ENCODE peak calls at places on chromosomes 5 and 9, in seven cellular contexts. One of them, this sample, is unnamed.

GRCh38 chr5:151477106-151477505 is 29.7 kb downstream of the SLC36A1 start:
- DNase-seq in body of pancreas: no peak
- DNase-seq in OCI-LY7: no peak
- DNase-seq in activated naive CD8-positive, alpha-beta T cell treated with anti-CD3 and anti-CD28 coated beads, Interleukin-2, amount 50 U/mL, for 24 hours: no peak
- DNase-seq in mesenchymal stem cell: peak; percentile 22
- DNase-seq in EL: peak; percentile 30
- DNase-seq in HepG2: no peak
- DNase-seq in this sample: no peak

GRCh38 chr5:61280766-61281427 is 51.2 kb upstream of the ZSWIM6 start:
- DNase-seq in body of pancreas: peak; percentile 69
- DNase-seq in activated naive CD8-positive, alpha-beta T cell treated with anti-CD3 and anti-CD28 coated beads, Interleukin-2, amount 50 U/mL, for 24 hours: no peak
- DNase-seq in OCI-LY7: no peak
- DNase-seq in HepG2: no peak
- DNase-seq in EL: peak; percentile 30
- DNase-seq in mesenchymal stem cell: no peak
- DNase-seq in this sample: no peak

GRCh38 chr5:68353624-68354023 is 138.1 kb downstream of the PIK3R1 start:
- DNase-seq in EL: no peak
- DNase-seq in HepG2: no peak
- DNase-seq in body of pancreas: no peak
- DNase-seq in activated naive CD8-positive, alpha-beta T cell treated with anti-CD3 and anti-CD28 coated beads, Interleukin-2, amount 50 U/mL, for 24 hours: no peak
- DNase-seq in OCI-LY7: no peak
- DNase-seq in mesenchymal stem cell: peak; percentile 32
- DNase-seq in this sample: no peak

GRCh38 chr9:131443648-131444047 is 49.8 kb downstream of the PRRC2B start:
- DNase-seq in OCI-LY7: no peak
- DNase-seq in body of pancreas: no peak
- DNase-seq in activated naive CD8-positive, alpha-beta T cell treated with anti-CD3 and anti-CD28 coated beads, Interleukin-2, amount 50 U/mL, for 24 hours: no peak
- DNase-seq in EL: no peak
- DNase-seq in HepG2: no peak
- DNase-seq in mesenchymal stem cell: no peak
- DNase-seq in this sample: no peak

GRCh38 chr9:92438900-92439526 is 14.7 kb upstream of the OMD start:
- DNase-seq in EL: peak; percentile 8
- DNase-seq in HepG2: no peak
- DNase-seq in body of pancreas: no peak
- DNase-seq in OCI-LY7: peak; percentile 11
- DNase-seq in mesenchymal stem cell: peak; percentile 17
- DNase-seq in activated naive CD8-positive, alpha-beta T cell treated with anti-CD3 and anti-CD28 coated beads, Interleukin-2, amount 50 U/mL, for 24 hours: no peak
- DNase-seq in this sample: no peak

GRCh38 chr5:132883261-132883834 is 9.9 kb downstream of the LEAP2 start:
- DNase-seq in body of pancreas: peak; percentile 80
- DNase-seq in EL: peak; percentile 73
- DNase-seq in activated naive CD8-positive, alpha-beta T cell treated with anti-CD3 and anti-CD28 coated beads, Interleukin-2, amount 50 U/mL, for 24 hours: no peak
- DNase-seq in HepG2: peak; percentile 78
- DNase-seq in mesenchymal stem cell: peak; percentile 82
- DNase-seq in OCI-LY7: peak; percentile 60
- DNase-seq in this sample: no peak

GRCh38 chr9:34125681-34126206 is 754 bp downstream of the DCAF12 start:
- DNase-seq in HepG2: peak; percentile 21
- DNase-seq in OCI-LY7: no peak
- DNase-seq in EL: peak; percentile 45
- DNase-seq in body of pancreas: peak; percentile 6
- DNase-seq in mesenchymal stem cell: peak; percentile 62
- DNase-seq in activated naive CD8-positive, alpha-beta T cell treated with anti-CD3 and anti-CD28 coated beads, Interleukin-2, amount 50 U/mL, for 24 hours: peak; percentile 11
- DNase-seq in this sample: peak; percentile 28

GRCh38 chr9:16030513-16031185 is 477.8 kb downstream of the CCDC171 start:
- DNase-seq in HepG2: no peak
- DNase-seq in mesenchymal stem cell: peak; percentile 91
- DNase-seq in OCI-LY7: no peak
- DNase-seq in activated naive CD8-positive, alpha-beta T cell treated with anti-CD3 and anti-CD28 coated beads, Interleukin-2, amount 50 U/mL, for 24 hours: peak; percentile 58
- DNase-seq in EL: peak; percentile 98
- DNase-seq in body of pancreas: no peak
- DNase-seq in this sample: peak; percentile 43

GRCh38 chr9:109448223-109448622 is 49.9 kb downstream of the PTPN3 start:
- DNase-seq in body of pancreas: no peak
- DNase-seq in OCI-LY7: no peak
- DNase-seq in EL: peak; percentile 58
- DNase-seq in HepG2: no peak
- DNase-seq in mesenchymal stem cell: peak; percentile 27
- DNase-seq in activated naive CD8-positive, alpha-beta T cell treated with anti-CD3 and anti-CD28 coated beads, Interleukin-2, amount 50 U/mL, for 24 hours: no peak
- DNase-seq in this sample: no peak

GRCh38 chr5:20608567-20608966 is 620.6 kb upstream of the CDH18 start:
- DNase-seq in body of pancreas: no peak
- DNase-seq in OCI-LY7: no peak
- DNase-seq in mesenchymal stem cell: no peak
- DNase-seq in activated naive CD8-positive, alpha-beta T cell treated with anti-CD3 and anti-CD28 coated beads, Interleukin-2, amount 50 U/mL, for 24 hours: no peak
- DNase-seq in EL: no peak
- DNase-seq in HepG2: no peak
- DNase-seq in this sample: no peak

GRCh38 chr9:36110434-36110833 is 26.1 kb upstream of the GLIPR2 start:
- DNase-seq in OCI-LY7: no peak
- DNase-seq in HepG2: no peak
- DNase-seq in body of pancreas: no peak
- DNase-seq in EL: no peak
- DNase-seq in mesenchymal stem cell: no peak
- DNase-seq in activated naive CD8-positive, alpha-beta T cell treated with anti-CD3 and anti-CD28 coated beads, Interleukin-2, amount 50 U/mL, for 24 hours: no peak
- DNase-seq in this sample: no peak

GRCh38 chr5:3385874-3386536 is 209.6 kb upstream of the IRX1 start:
- DNase-seq in OCI-LY7: no peak
- DNase-seq in body of pancreas: no peak
- DNase-seq in activated naive CD8-positive, alpha-beta T cell treated with anti-CD3 and anti-CD28 coated beads, Interleukin-2, amount 50 U/mL, for 24 hours: no peak
- DNase-seq in HepG2: no peak
- DNase-seq in mesenchymal stem cell: no peak
- DNase-seq in EL: no peak
- DNase-seq in this sample: no peak

GRCh38 chr9:79562749-79563386 is 8.9 kb upstream of the TLE4 start:
- DNase-seq in body of pancreas: no peak
- DNase-seq in HepG2: no peak
- DNase-seq in activated naive CD8-positive, alpha-beta T cell treated with anti-CD3 and anti-CD28 coated beads, Interleukin-2, amount 50 U/mL, for 24 hours: no peak
- DNase-seq in EL: peak; percentile 50
- DNase-seq in OCI-LY7: no peak
- DNase-seq in mesenchymal stem cell: no peak
- DNase-seq in this sample: no peak

GRCh38 chr9:107929439-107929838 is 439.9 kb upstream of the KLF4 start:
- DNase-seq in activated naive CD8-positive, alpha-beta T cell treated with anti-CD3 and anti-CD28 coated beads, Interleukin-2, amount 50 U/mL, for 24 hours: no peak
- DNase-seq in EL: no peak
- DNase-seq in OCI-LY7: no peak
- DNase-seq in HepG2: no peak
- DNase-seq in body of pancreas: peak; percentile 77
- DNase-seq in mesenchymal stem cell: peak; percentile 80
- DNase-seq in this sample: no peak

GRCh38 chr9:81822967-81823366 is 105.3 kb upstream of the SPATA31D4 start:
- DNase-seq in OCI-LY7: no peak
- DNase-seq in EL: no peak
- DNase-seq in mesenchymal stem cell: no peak
- DNase-seq in HepG2: no peak
- DNase-seq in body of pancreas: no peak
- DNase-seq in activated naive CD8-positive, alpha-beta T cell treated with anti-CD3 and anti-CD28 coated beads, Interleukin-2, amount 50 U/mL, for 24 hours: no peak
- DNase-seq in this sample: no peak

GRCh38 chr5:97752871-97753270 is 569.8 kb upstream of the RIOK2 start:
- DNase-seq in mesenchymal stem cell: no peak
- DNase-seq in EL: no peak
- DNase-seq in HepG2: no peak
- DNase-seq in OCI-LY7: no peak
- DNase-seq in activated naive CD8-positive, alpha-beta T cell treated with anti-CD3 and anti-CD28 coated beads, Interleukin-2, amount 50 U/mL, for 24 hours: no peak
- DNase-seq in body of pancreas: no peak
- DNase-seq in this sample: no peak

GRCh38 chr5:154756203-154756870 is 1.2 kb downstream of the LARP1 start:
- DNase-seq in HepG2: no peak
- DNase-seq in EL: peak; percentile 25
- DNase-seq in OCI-LY7: peak; percentile 44
- DNase-seq in mesenchymal stem cell: peak; percentile 45
- DNase-seq in body of pancreas: peak; percentile 64
- DNase-seq in activated naive CD8-positive, alpha-beta T cell treated with anti-CD3 and anti-CD28 coated beads, Interleukin-2, amount 50 U/mL, for 24 hours: peak; percentile 48
- DNase-seq in this sample: peak; percentile 69

GRCh38 chr5:168047043-168047668 is 244.3 kb upstream of the WWC1 start:
- DNase-seq in mesenchymal stem cell: peak; percentile 38
- DNase-seq in body of pancreas: peak; percentile 82
- DNase-seq in HepG2: peak; percentile 43
- DNase-seq in EL: peak; percentile 26
- DNase-seq in OCI-LY7: peak; percentile 16
- DNase-seq in activated naive CD8-positive, alpha-beta T cell treated with anti-CD3 and anti-CD28 coated beads, Interleukin-2, amount 50 U/mL, for 24 hours: peak; percentile 3
- DNase-seq in this sample: peak; percentile 18

GRCh38 chr5:67353500-67353931 is 156.9 kb upstream of the CD180 start:
- DNase-seq in HepG2: no peak
- DNase-seq in EL: no peak
- DNase-seq in body of pancreas: peak; percentile 44
- DNase-seq in activated naive CD8-positive, alpha-beta T cell treated with anti-CD3 and anti-CD28 coated beads, Interleukin-2, amount 50 U/mL, for 24 hours: no peak
- DNase-seq in mesenchymal stem cell: peak; percentile 72
- DNase-seq in OCI-LY7: no peak
- DNase-seq in this sample: no peak

GRCh38 chr5:15009420-15009819 is 137.8 kb upstream of the ANKH start:
- DNase-seq in mesenchymal stem cell: peak; percentile 72
- DNase-seq in body of pancreas: peak; percentile 61
- DNase-seq in EL: peak; percentile 80
- DNase-seq in activated naive CD8-positive, alpha-beta T cell treated with anti-CD3 and anti-CD28 coated beads, Interleukin-2, amount 50 U/mL, for 24 hours: no peak
- DNase-seq in HepG2: peak; percentile 96
- DNase-seq in OCI-LY7: no peak
- DNase-seq in this sample: no peak

This sample was measured in activated T-cell treated with anti-CD3 and anti-CD28 coated beads, Interleukin-2, amount 50 U/mL, for 48 hours.